ENCODE peak calls at places on chromosomes 6 and 20, in seven cellular contexts. O, V, P, M, W, S and F are unnamed samples.
A peak's percentile ranks its signal among the peaks of the same experiment; 100 is the strongest.

GRCh38 chr20:44254073-44254472 is 7.0 kb downstream of the GDAP1L1 start:
- DNase-seq in O (no peak), V (no peak), P (no peak), M (no peak), W (no peak), S (no peak), F (no peak)

GRCh38 chr6:151911401-151911800 is 103.9 kb downstream of the ESR1 start:
- DNase-seq in O (no peak), V (no peak), P (no peak), M (no peak), W (no peak), S (no peak), F (peak; percentile 13)

GRCh38 chr20:47174844-47175243 is 181.7 kb downstream of the ZMYND8 start:
- DNase-seq in O (no peak), V (no peak), P (no peak), M (no peak), W (no peak), S (no peak), F (no peak)

GRCh38 chr6:11064836-11065235 is 20.7 kb upstream of the ELOVL2 start:
- DNase-seq in O (no peak), V (peak; percentile 15), P (no peak), M (no peak), W (no peak), S (no peak), F (no peak)

GRCh38 chr20:32149566-32150170 is 40.2 kb downstream of the TM9SF4 start:
- DNase-seq in O (no peak), V (no peak), P (no peak), M (no peak), W (no peak), S (no peak), F (no peak)

GRCh38 chr6:17086469-17086868 is 15.4 kb upstream of the STMND1 start:
- DNase-seq in O (peak; percentile 85), V (peak; percentile 73), P (no peak), M (no peak), W (peak; percentile 40), S (no peak), F (peak; percentile 86)

GRCh38 chr6:155117266-155117665 is 122.2 kb downstream of the TIAM2 start:
- DNase-seq in O (peak; percentile 86), V (no peak), P (no peak), M (no peak), W (peak; percentile 89), S (no peak), F (peak; percentile 84)

GRCh38 chr20:35111141-35111888 is 18.7 kb upstream of the TRPC4AP start:
- DNase-seq in O (peak; percentile 92), V (no peak), P (no peak), M (no peak), W (peak; percentile 71), S (no peak), F (peak; percentile 86)

GRCh38 chr20:57616143-57616951 is 3.9 kb downstream of the ZBP1 start:
- DNase-seq in O (no peak), V (no peak), P (no peak), M (no peak), W (no peak), S (no peak), F (no peak)